ENCODE peak calls at places on chromosomes 13 and 19, in ten cellular contexts. V, U, O, Y, A, D, Q, L, H and M are unnamed samples.

GRCh38 chr13:114313061-114313860 is 1.0 kb upstream of the CHAMP1 start:
- DNase-seq in D (no peak), Y (peak), L (no peak), U (no peak), A (no peak), H (peak), O (no peak), V (no peak), Q (no peak), M (no peak)

GRCh38 chr13:58907347-58907746 is 1256.4 kb downstream of the DIAPH3 start:
- DNase-seq in U (no peak), Y (peak), O (no peak), H (no peak), A (no peak), D (no peak), V (no peak), Q (peak), L (no peak), M (no peak)

GRCh38 chr13:110779046-110779445 is 65.5 kb downstream of the ING1 start:
- DNase-seq in Y (no peak), O (no peak), Q (no peak), L (no peak), A (no peak), V (no peak), U (no peak), H (no peak), D (no peak), M (no peak)

GRCh38 chr19:22261596-22261995 is 24.6 kb upstream of the ZNF729 start:
- DNase-seq in O (no peak), U (no peak), A (no peak), Y (no peak), Q (no peak), V (no peak), D (no peak), L (no peak), H (no peak), M (no peak)

GRCh38 chr19:3323026-3323425 is 43.4 kb upstream of the NFIC start:
- DNase-seq in Q (no peak), H (no peak), O (no peak), A (peak), U (no peak), Y (no peak), L (no peak), V (no peak), D (peak), M (no peak)

GRCh38 chr19:29770653-29771052 is 41.1 kb upstream of the CCNE1 start:
- DNase-seq in D (no peak), A (no peak), V (no peak), Q (no peak), U (no peak), L (no peak), H (no peak), Y (no peak), O (no peak), M (no peak)

GRCh38 chr19:8592231-8593009 is 15.2 kb upstream of the MYO1F start:
- DNase-seq in L (peak), V (peak), D (peak), Q (peak), Y (peak), H (peak), U (peak), O (peak), A (peak), M (peak)

GRCh38 chr13:22428188-22428828 is 752.5 kb upstream of the SGCG start:
- DNase-seq in D (no peak), A (no peak), L (peak), O (no peak), H (no peak), V (no peak), Y (no peak), Q (peak), U (no peak), M (no peak)

GRCh38 chr19:21921691-21922180 is 85.8 kb upstream of the ZNF43 start:
- DNase-seq in A (no peak), V (no peak), H (no peak), Y (no peak), D (no peak), L (no peak), U (no peak), O (no peak), Q (no peak), M (no peak)

GRCh38 chr19:45955905-45956608 is 17.6 kb downstream of the NOVA2 start:
- DNase-seq in V (peak), Q (peak), D (peak), O (peak), Y (peak), A (no peak), U (no peak), H (no peak), L (no peak), M (peak)

GRCh38 chr13:69524459-69525155 is 583.0 kb upstream of the ATXN8OS start:
- DNase-seq in D (no peak), Q (no peak), Y (no peak), A (no peak), O (no peak), H (peak), U (no peak), L (peak), V (no peak), M (no peak)

GRCh38 chr19:19540707-19541515 is 2.8 kb downstream of the CILP2 start:
- DNase-seq in Y (no peak), Q (peak), U (no peak), A (peak), L (peak), O (no peak), D (no peak), H (peak), V (no peak), M (no peak)

GRCh38 chr19:48950159-48950558 is 4.5 kb upstream of the BAX start:
- DNase-seq in Y (no peak), V (no peak), D (no peak), L (no peak), H (no peak), A (no peak), Q (no peak), U (no peak), O (no peak), M (no peak)

GRCh38 chr13:21219044-21219381 is 42.6 kb downstream of the MRPL57 start:
- DNase-seq in Y (no peak), Q (no peak), U (no peak), V (no peak), H (no peak), L (no peak), A (no peak), O (no peak), D (no peak), M (no peak)

GRCh38 chr19:6717441-6717971 is 2.9 kb downstream of the C3 start:
- DNase-seq in L (no peak), V (no peak), U (no peak), Q (no peak), A (no peak), H (no peak), O (no peak), D (no peak), Y (no peak), M (no peak)

GRCh38 chr19:44808463-44809371 is at the start of gene BCAM:
- DNase-seq in Y (peak), V (peak), A (peak), Q (peak), D (peak), U (no peak), O (peak), L (no peak), H (peak), M (no peak)

GRCh38 chr13:113066746-113067145 is 38.8 kb upstream of the F7 start:
- DNase-seq in L (no peak), Q (no peak), U (no peak), D (no peak), O (no peak), Y (no peak), V (no peak), A (no peak), H (no peak), M (no peak)

GRCh38 chr19:43078311-43078710 is 4.2 kb downstream of the PSG2 start:
- DNase-seq in O (no peak), Q (peak), D (no peak), U (no peak), L (no peak), V (no peak), Y (peak), H (peak), A (no peak), M (no peak)

GRCh38 chr13:45527699-45528462 is 63.1 kb downstream of the COG3 start:
- DNase-seq in V (no peak), Y (peak), O (no peak), H (no peak), D (no peak), Q (no peak), U (no peak), A (no peak), L (no peak), M (no peak)

GRCh38 chr19:38324431-38324830 is 4.8 kb downstream of the KCNK6 start:
- DNase-seq in D (no peak), V (no peak), Y (no peak), Q (no peak), U (no peak), O (no peak), H (no peak), A (no peak), L (no peak), M (no peak)

GRCh38 chr19:38320969-38321339 is 1.3 kb downstream of the KCNK6 start:
- DNase-seq in U (no peak), L (no peak), O (no peak), H (no peak), A (no peak), V (no peak), Y (no peak), D (no peak), Q (no peak), M (no peak)

GRCh38 chr19:38323276-38323675 is 3.6 kb downstream of the KCNK6 start:
- DNase-seq in U (no peak), L (no peak), D (no peak), H (peak), O (no peak), Y (no peak), V (no peak), A (no peak), Q (no peak), M (no peak)

GRCh38 chr19:38319421-38320258 is at the start of gene KCNK6:
- DNase-seq in O (peak), V (peak), A (peak), D (no peak), H (peak), Y (no peak), U (no peak), L (peak), Q (peak), M (no peak)

GRCh38 chr19:38321646-38322323 is 2.1 kb downstream of the KCNK6 start:
- DNase-seq in U (no peak), Y (peak), H (peak), A (peak), Q (peak), V (peak), D (peak), L (no peak), O (peak), M (no peak)
- H3K27ac ChIP-seq in U (peak), Y (no peak), H (peak), A (no peak), Q (no peak), V (peak), D (peak), L (no peak), O (peak), M (no peak)

GRCh38 chr19:18444513-18444912 is 6.6 kb upstream of the ISYNA1 start:
- DNase-seq in V (no peak), Q (no peak), H (no peak), L (no peak), U (no peak), O (no peak), D (no peak), A (no peak), Y (no peak), M (no peak)
- H3K27ac ChIP-seq in V (no peak), Q (peak), H (no peak), L (no peak), U (no peak), O (no peak), D (no peak), A (no peak), Y (no peak), M (no peak)

GRCh38 chr19:55297267-55297666 is 13.5 kb downstream of the BRSK1 start:
- DNase-seq in V (no peak), U (no peak), H (no peak), O (no peak), A (no peak), L (no peak), Y (no peak), D (no peak), Q (no peak), M (no peak)

GRCh38 chr19:55301459-55302331 is 17.9 kb downstream of the BRSK1 start:
- DNase-seq in Y (peak), D (peak), H (peak), A (peak), O (peak), L (peak), V (peak), Q (peak), U (no peak), M (peak)

GRCh38 chr19:55303477-55303876 is 19.7 kb downstream of the BRSK1 start:
- DNase-seq in Y (no peak), Q (no peak), L (no peak), U (no peak), A (no peak), H (no peak), V (no peak), D (no peak), O (no peak), M (no peak)

GRCh38 chr19:55300821-55301458 is 17.1 kb downstream of the BRSK1 start:
- DNase-seq in V (no peak), O (no peak), U (no peak), H (no peak), A (no peak), L (no peak), Q (no peak), Y (no peak), D (no peak), M (no peak)

DNA sequence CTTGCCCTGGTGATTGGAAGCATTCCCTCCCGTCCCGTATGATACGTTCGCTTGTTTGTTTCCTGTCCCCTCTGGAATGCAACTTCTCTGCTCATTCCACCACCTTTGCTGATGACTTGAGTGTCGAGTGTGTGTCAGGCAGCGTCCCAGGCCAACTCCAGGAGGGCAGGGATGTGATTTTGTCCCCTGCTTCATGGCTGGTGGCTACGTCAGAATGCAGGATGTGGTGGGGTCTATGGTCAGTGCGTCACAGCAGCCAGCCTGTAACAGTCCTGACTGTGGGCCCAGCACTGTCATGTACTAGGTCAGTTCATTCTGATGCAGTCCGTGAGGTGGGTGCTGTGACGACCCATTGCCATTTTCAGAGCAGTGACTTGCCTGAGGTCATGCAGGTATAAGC is 16.2 kb downstream of the BRSK1 start:
- DNase-seq in H (no peak), O (no peak), U (no peak), L (no peak), Y (no peak), V (no peak), D (no peak), Q (no peak), A (no peak), M (no peak)
- H3K27ac ChIP-seq in H (no peak), O (no peak), U (no peak), L (no peak), Y (no peak), V (no peak), D (no peak), Q (no peak), A (no peak), M (peak)

DNA sequence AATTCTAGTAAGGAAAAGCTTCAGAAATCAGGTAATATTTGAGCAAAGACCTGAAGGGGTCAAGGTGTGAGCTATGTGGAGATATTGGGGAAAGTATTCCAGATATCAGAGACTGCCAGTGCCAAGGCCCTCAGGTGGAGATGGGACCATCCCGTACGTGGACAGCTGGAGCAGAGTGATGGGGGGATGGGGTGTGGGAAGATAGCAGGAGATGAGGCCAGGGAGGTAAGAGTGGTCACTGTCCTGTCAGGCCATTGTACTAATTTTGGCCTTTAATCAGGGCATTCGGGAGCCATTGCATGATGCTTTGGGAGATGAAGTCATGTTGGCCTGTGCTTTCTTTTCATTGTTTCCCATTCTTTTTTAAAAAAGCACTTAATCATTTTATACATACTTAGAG is 13.1 kb upstream of the GPR18 start:
- DNase-seq in D (no peak), H (no peak), Y (no peak), O (no peak), Q (no peak), U (no peak), L (no peak), V (no peak), A (no peak), M (no peak)
- H3K27ac ChIP-seq in D (peak), H (no peak), Y (no peak), O (no peak), Q (no peak), U (peak), L (peak), V (no peak), A (no peak), M (no peak)

DNA sequence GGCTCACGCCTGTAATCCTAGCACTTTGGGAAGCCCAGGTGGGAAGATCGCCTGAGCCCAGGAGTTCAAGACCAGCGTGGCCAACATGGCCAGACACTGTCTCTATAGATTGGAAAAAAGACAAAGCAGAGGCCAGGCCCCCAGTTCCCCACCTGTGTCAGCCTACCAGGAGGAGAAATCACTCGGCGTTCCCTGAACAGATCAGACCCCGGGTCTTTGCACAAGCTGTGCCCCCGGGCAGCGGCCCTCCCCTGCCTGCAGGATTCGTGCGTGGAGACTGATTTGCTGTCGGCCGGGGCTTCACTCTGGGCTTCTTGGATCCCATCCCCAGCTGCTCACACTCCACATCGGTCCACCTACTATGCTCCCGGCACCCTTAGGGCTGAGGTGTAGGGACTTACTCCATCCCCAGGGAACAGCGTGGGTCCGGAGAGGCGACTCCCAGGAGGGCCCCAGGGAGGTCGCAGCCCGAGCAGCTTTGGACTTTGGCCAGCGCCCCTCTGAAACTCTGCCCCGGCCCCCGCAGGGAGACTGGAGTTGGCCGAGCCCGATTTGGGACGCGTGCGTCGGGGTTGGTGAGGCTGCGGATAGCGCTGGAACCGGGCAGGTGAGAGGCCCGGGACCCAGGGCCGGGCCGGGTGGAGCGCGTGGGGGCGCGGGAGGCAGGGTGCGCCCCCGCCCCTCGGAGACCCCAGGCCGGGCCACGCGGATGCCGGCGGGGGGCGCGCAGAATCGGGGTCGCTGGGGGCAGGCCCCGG is 515 bp upstream of the EFNA2 start:
- DNase-seq in O (no peak), Y (no peak), L (no peak), U (no peak), H (no peak), A (peak), V (no peak), D (no peak), Q (no peak), M (no peak)
- H3K27ac ChIP-seq in O (no peak), Y (no peak), L (peak), U (peak), H (no peak), A (no peak), V (no peak), D (no peak), Q (no peak), M (no peak)